ENCODE peak calls at places on chromosome 14, in six cellular contexts. S is AG09309, P is Right ventricle myocardium inferior, C is NCI-H1105, D is adrenal gland, A is psoas muscle. J is an unnamed sample.

GRCh38 chr14:94026886-94027469 is 838 bp downstream of the OTUB2 start:
- DNase-seq in S (no peak), A (no peak), P (no peak), C (no peak), D (no peak), J (no peak)

GRCh38 chr14:62409909-62410308 is 635.3 kb downstream of the KCNH5 start:
- DNase-seq in C (no peak), A (no peak), P (no peak), D (no peak), S (no peak), J (no peak)

GRCh38 chr14:31414190-31414833 is 6.0 kb downstream of the HEATR5A start:
- DNase-seq in S (no peak), D (no peak), P (no peak), A (no peak), C (no peak), J (peak; percentile 6)

GRCh38 chr14:75010472-75010871 is 7.8 kb downstream of the EIF2B2 start:
- DNase-seq in C (no peak), S (no peak), A (no peak), P (no peak), D (no peak), J (no peak)

GRCh38 chr14:78697341-78697740 is 527.2 kb downstream of the NRXN3 start:
- DNase-seq in D (no peak), C (peak; percentile 31), S (no peak), P (no peak), A (no peak), J (peak; percentile 5)

GRCh38 chr14:94844593-94844992 is 74.7 kb upstream of the GSC start:
- DNase-seq in D (no peak), S (no peak), P (no peak), C (no peak), A (no peak), J (no peak)

GRCh38 chr14:89134640-89135039 is 282.4 kb downstream of the FOXN3 start:
- DNase-seq in A (no peak), P (no peak), C (no peak), S (no peak), D (no peak), J (no peak)

GRCh38 chr14:77848031-77848430 is 48.1 kb downstream of the ADCK1 start:
- DNase-seq in C (no peak), P (no peak), S (peak; percentile 18), D (no peak), A (no peak), J (no peak)

GRCh38 chr14:73237219-73237785 is at the start of gene PAPLN:
- DNase-seq in D (no peak), A (peak; percentile 44), C (peak; percentile 30), S (no peak), P (no peak), J (no peak)

GRCh38 chr14:24978862-24979724 is 70.9 kb downstream of the STXBP6 start:
- DNase-seq in C (no peak), P (no peak), A (no peak), S (no peak), D (no peak), J (no peak)

GRCh38 chr14:83462759-83463158 is 1929.1 kb upstream of the SEL1L start:
- DNase-seq in A (no peak), C (no peak), S (no peak), P (no peak), D (no peak), J (no peak)

GRCh38 chr14:36226164-36226563 is 49.6 kb upstream of the PTCSC3 start:
- DNase-seq in S (no peak), C (no peak), D (no peak), P (no peak), A (no peak), J (no peak)

GRCh38 chr14:79044894-79045624 is 874.9 kb downstream of the NRXN3 start:
- DNase-seq in C (no peak), D (peak; percentile 87), P (no peak), A (no peak), S (peak; percentile 52), J (peak; percentile 51)

GRCh38 chr14:100476012-100476822 is 111.0 kb downstream of the BEGAIN start:
- DNase-seq in D (peak; percentile 90), C (no peak), A (peak; percentile 33), P (no peak), S (peak; percentile 99), J (peak; percentile 64)

GRCh38 chr14:34060747-34061050 is 109.8 kb upstream of the EGLN3 start:
- DNase-seq in D (no peak), A (no peak), P (no peak), S (no peak), C (no peak), J (peak; percentile 90)

GRCh38 chr14:50846171-50846880 is 15.4 kb upstream of the NIN start:
- DNase-seq in C (no peak), S (peak; percentile 46), A (no peak), D (no peak), P (no peak), J (peak; percentile 67)

GRCh38 chr14:53109688-53110041 is 43.5 kb downstream of the DDHD1 start:
- DNase-seq in D (no peak), S (no peak), A (no peak), C (no peak), P (no peak), J (no peak)

GRCh38 chr14:61332658-61333029 is 11.3 kb downstream of the PRKCH start:
- DNase-seq in A (no peak), D (no peak), P (no peak), C (no peak), S (no peak), J (no peak)

GRCh38 chr14:102180248-102180998 is 40.7 kb downstream of the WDR20 start:
- DNase-seq in D (peak; percentile 1), S (no peak), C (no peak), P (no peak), A (no peak), J (peak; percentile 78)

GRCh38 chr14:34693228-34693939 is 21.0 kb downstream of the CFL2 start:
- DNase-seq in C (no peak), A (peak; percentile 24), D (no peak), P (no peak), S (no peak), J (no peak)

GRCh38 chr14:99716091-99716849 is 32.2 kb downstream of the CYP46A1 start:
- DNase-seq in P (no peak), A (no peak), D (no peak), S (no peak), C (no peak), J (no peak)

GRCh38 chr14:50944647-50945413 is 547 bp upstream of the PYGL start:
- DNase-seq in P (peak; percentile 75), S (no peak), C (peak; percentile 79), A (peak; percentile 58), D (peak; percentile 75), J (peak; percentile 67)

GRCh38 chr14:106802413-106803364 is 1276.3 kb downstream of the TMEM121 start:
- DNase-seq in P (no peak), D (no peak), A (no peak), S (no peak), C (peak; percentile 4), J (peak; percentile 52)

GRCh38 chr14:90742252-90742651 is 74.0 kb downstream of the TTC7B start:
- DNase-seq in A (no peak), C (no peak), D (no peak), S (no peak), P (no peak), J (no peak)

GRCh38 chr14:67602071-67602470 is 2.0 kb upstream of the PIGH start:
- DNase-seq in D (no peak), S (no peak), A (no peak), C (no peak), P (no peak), J (no peak)

GRCh38 chr14:104721704-104722431 is 2.2 kb upstream of the ADSS1 start:
- DNase-seq in A (peak; percentile 80), P (no peak), S (no peak), D (peak; percentile 65), C (no peak), J (peak; percentile 92)

GRCh38 chr14:67270933-67271332 is 29.7 kb downstream of the PALS1 start:
- DNase-seq in S (no peak), P (no peak), C (no peak), D (no peak), A (no peak), J (no peak)

GRCh38 chr14:103656758-103657133 is 27.7 kb downstream of the KLC1 start:
- DNase-seq in P (no peak), D (no peak), C (no peak), A (no peak), S (no peak), J (no peak)

J was measured in myocyte.